ENCODE peak calls at places on chromosomes 6 and 20, in four cellular contexts. One of them, this sample, is unnamed.

GRCh38 chr6:14321992-14322772 is 204.6 kb downstream of the CD83 start:
- DNase-seq in EL: peak
- DNase-seq in mesothelial cell of epicardium: no peak
- DNase-seq in HTR-8/SVneo: peak
- DNase-seq in this sample: no peak

GRCh38 chr20:4962257-4962855 is 39.0 kb downstream of the SLC23A2 start:
- DNase-seq in mesothelial cell of epicardium: no peak
- DNase-seq in EL: no peak
- DNase-seq in HTR-8/SVneo: no peak
- DNase-seq in this sample: no peak

GRCh38 chr6:33248643-33248931 is 23.1 kb downstream of the VPS52 start:
- DNase-seq in HTR-8/SVneo: no peak
- DNase-seq in mesothelial cell of epicardium: no peak
- DNase-seq in EL: peak
- DNase-seq in this sample: no peak

GRCh38 chr6:124924333-124924759 is 37.9 kb upstream of the RNF217 start:
- DNase-seq in EL: peak
- DNase-seq in HTR-8/SVneo: no peak
- DNase-seq in mesothelial cell of epicardium: no peak
- DNase-seq in this sample: peak

GRCh38 chr6:148629197-148629909 is 117.5 kb upstream of the UST start:
- DNase-seq in EL: peak
- DNase-seq in HTR-8/SVneo: no peak
- DNase-seq in mesothelial cell of epicardium: no peak
- DNase-seq in this sample: no peak

GRCh38 chr20:49320460-49320859 is 42.6 kb upstream of the ZNFX1 start:
- DNase-seq in mesothelial cell of epicardium: no peak
- DNase-seq in HTR-8/SVneo: peak
- DNase-seq in EL: peak
- DNase-seq in this sample: peak

GRCh38 chr20:4573564-4574355 is 147.9 kb upstream of the PRND start:
- DNase-seq in HTR-8/SVneo: peak
- DNase-seq in mesothelial cell of epicardium: no peak
- DNase-seq in EL: peak
- DNase-seq in this sample: peak

GRCh38 chr20:9838035-9838377 is 870 bp downstream of the PAK5 start:
- DNase-seq in EL: peak
- DNase-seq in mesothelial cell of epicardium: no peak
- DNase-seq in HTR-8/SVneo: no peak
- DNase-seq in this sample: peak

GRCh38 chr6:150255840-150256239 is 113.0 kb upstream of the IYD start:
- DNase-seq in EL: no peak
- DNase-seq in HTR-8/SVneo: no peak
- DNase-seq in mesothelial cell of epicardium: no peak
- DNase-seq in this sample: no peak

GRCh38 chr20:34720266-34720665 is 16.1 kb downstream of the TP53INP2 start:
- DNase-seq in EL: no peak
- DNase-seq in HTR-8/SVneo: no peak
- DNase-seq in mesothelial cell of epicardium: no peak
- DNase-seq in this sample: peak

GRCh38 chr6:43768983-43769525 is 957 bp upstream of the VEGFA start:
- DNase-seq in mesothelial cell of epicardium: no peak
- DNase-seq in HTR-8/SVneo: no peak
- DNase-seq in EL: peak
- DNase-seq in this sample: peak

GRCh38 chr6:8218861-8219260 is 116.5 kb upstream of the EEF1E1 start:
- DNase-seq in mesothelial cell of epicardium: no peak
- DNase-seq in EL: no peak
- DNase-seq in HTR-8/SVneo: no peak
- DNase-seq in this sample: no peak

GRCh38 chr6:80010296-80010695 is 5.8 kb downstream of the TTK start:
- DNase-seq in EL: no peak
- DNase-seq in HTR-8/SVneo: no peak
- DNase-seq in mesothelial cell of epicardium: no peak
- DNase-seq in this sample: no peak

GRCh38 chr6:121382467-121383121 is 48.3 kb upstream of the TBC1D32 start:
- DNase-seq in HTR-8/SVneo: no peak
- DNase-seq in EL: peak
- DNase-seq in mesothelial cell of epicardium: peak
- DNase-seq in this sample: no peak

GRCh38 chr6:157034433-157035230 is 257.5 kb downstream of the ARID1B start:
- DNase-seq in mesothelial cell of epicardium: no peak
- DNase-seq in HTR-8/SVneo: no peak
- DNase-seq in EL: peak
- DNase-seq in this sample: peak

GRCh38 chr6:77326029-77326428 is 137.3 kb downstream of the HTR1B start:
- DNase-seq in HTR-8/SVneo: no peak
- DNase-seq in mesothelial cell of epicardium: no peak
- DNase-seq in EL: peak
- DNase-seq in this sample: no peak

This sample was measured in astrocyte of the hippocampus.